ENCODE peak calls at places on chromosomes 5 and 9, in five cellular contexts. C, D, G, J and I are unnamed samples.

GRCh38 chr5:16522096-16522495 is 56.5 kb upstream of the ZNF622 start:
- DNase-seq in C (no peak), D (peak; percentile 40), G (no peak), J (no peak), I (no peak)

GRCh38 chr9:137044502-137045177 is 1.3 kb downstream of the NPDC1 start:
- DNase-seq in C (no peak), D (peak; percentile 61), G (no peak), J (no peak), I (no peak)

GRCh38 chr9:127975376-127976315 is 5.1 kb downstream of the EEIG1 start:
- DNase-seq in C (no peak), D (no peak), G (no peak), J (no peak), I (no peak)

GRCh38 chr9:128375865-128376264 is 4.7 kb downstream of the URM1 start:
- DNase-seq in C (no peak), D (no peak), G (no peak), J (no peak), I (no peak)

GRCh38 chr9:98171176-98171925 is 21.1 kb downstream of the CORO2A start:
- DNase-seq in C (no peak), D (no peak), G (no peak), J (no peak), I (no peak)

GRCh38 chr9:801399-802071 is 40.0 kb upstream of the DMRT1 start:
- DNase-seq in C (no peak), D (no peak), G (peak; percentile 66), J (no peak), I (peak; percentile 73)

GRCh38 chr5:126594676-126595485 is at the start of gene ALDH7A1:
- DNase-seq in C (peak; percentile 83), D (peak; percentile 89), G (peak; percentile 95), J (peak; percentile 93), I (peak; percentile 56)

GRCh38 chr9:133440884-133441283 is 18.7 kb downstream of the ADAMTS13 start:
- DNase-seq in C (no peak), D (no peak), G (no peak), J (no peak), I (no peak)

GRCh38 chr5:172749881-172750608 is 20.9 kb downstream of the DUSP1 start:
- DNase-seq in C (no peak), D (no peak), G (no peak), J (no peak), I (no peak)

GRCh38 chr9:136769710-136770191 is 5.4 kb upstream of the LCN15 start:
- DNase-seq in C (no peak), D (peak; percentile 31), G (no peak), J (no peak), I (no peak)

GRCh38 chr5:39376293-39376714 is 12.0 kb upstream of the C9 start:
- DNase-seq in C (peak; percentile 22), D (peak; percentile 35), G (peak; percentile 64), J (peak; percentile 70), I (no peak)

GRCh38 chr9:92059045-92059444 is 56.2 kb downstream of the SPTLC1 start:
- DNase-seq in C (no peak), D (no peak), G (no peak), J (no peak), I (no peak)

GRCh38 chr5:108238936-108239887 is 142.7 kb downstream of the FBXL17 start:
- DNase-seq in C (peak; percentile 26), D (no peak), G (no peak), J (no peak), I (no peak)

GRCh38 chr5:42490836-42491235 is 67.6 kb downstream of the GHR start:
- DNase-seq in C (no peak), D (no peak), G (no peak), J (no peak), I (no peak)

GRCh38 chr5:57432876-57433275 is 49.7 kb downstream of the ACTBL2 start:
- DNase-seq in C (peak; percentile 23), D (no peak), G (peak; percentile 67), J (peak; percentile 28), I (no peak)

GRCh38 chr9:136900556-136900955 is 14.2 kb downstream of the TRAF2 start:
- DNase-seq in C (no peak), D (no peak), G (no peak), J (no peak), I (no peak)

GRCh38 chr9:111438576-111439235 is 45.5 kb downstream of the ECPAS start:
- DNase-seq in C (no peak), D (no peak), G (peak; percentile 38), J (no peak), I (no peak)

GRCh38 chr5:174371600-174372094 is 326.1 kb downstream of the NSG2 start:
- DNase-seq in C (peak; percentile 88), D (no peak), G (peak; percentile 29), J (no peak), I (no peak)

GRCh38 chr9:133405508-133406009 is 12.3 kb downstream of the REXO4 start:
- DNase-seq in C (no peak), D (peak; percentile 75), G (peak; percentile 35), J (no peak), I (no peak)

GRCh38 chr5:144179226-144179625 is 8.6 kb downstream of the KCTD16 start:
- DNase-seq in C (no peak), D (no peak), G (no peak), J (no peak), I (no peak)

GRCh38 chr5:29037716-29038115 is 1999.3 kb upstream of the CDH9 start:
- DNase-seq in C (no peak), D (no peak), G (no peak), J (no peak), I (no peak)

GRCh38 chr9:107751522-107752235 is 262.1 kb upstream of the KLF4 start:
- DNase-seq in C (peak; percentile 66), D (peak; percentile 68), G (peak; percentile 42), J (peak; percentile 58), I (no peak)

GRCh38 chr5:16626696-16627264 is 10.0 kb upstream of the RETREG1 start:
- DNase-seq in C (no peak), D (no peak), G (peak; percentile 9), J (no peak), I (no peak)